ENCODE peak calls at places on chromosome 14, in four cellular contexts. M is GM13976, U is ACHN, I is endodermal cell. Z is an unnamed sample.

GRCh38 chr14:67738740-67739504 is 37.2 kb downstream of the RDH12 start:
- DNase-seq in I (no peak), M (no peak), U (peak), Z (peak)

GRCh38 chr14:22147716-22148115 is 441.3 kb downstream of the DAD1 start:
- DNase-seq in I (no peak), M (no peak), U (peak), Z (no peak)

GRCh38 chr14:100072783-100073346 is 7.6 kb downstream of the EVL start:
- DNase-seq in I (no peak), U (no peak), M (peak), Z (no peak)

GRCh38 chr14:105525861-105526780 is at the start of gene TMEM121:
- DNase-seq in M (no peak), I (peak), U (peak), Z (peak)

GRCh38 chr14:68110989-68111704 is 291.6 kb downstream of the RAD51B start:
- DNase-seq in I (no peak), M (no peak), U (no peak), Z (no peak)

GRCh38 chr14:105059917-105060565 is 5.2 kb downstream of the GPR132 start:
- DNase-seq in U (no peak), M (no peak), I (no peak), Z (no peak)

GRCh38 chr14:58904771-58905170 is 267.0 kb downstream of the DACT1 start:
- DNase-seq in U (no peak), M (no peak), I (no peak), Z (no peak)

GRCh38 chr14:59325906-59326305 is 137.4 kb downstream of the DAAM1 start:
- DNase-seq in U (no peak), I (no peak), M (no peak), Z (no peak)

GRCh38 chr14:96564389-96564788 is 62.2 kb downstream of the PAPOLA start:
- DNase-seq in U (no peak), M (no peak), I (no peak), Z (no peak)

GRCh38 chr14:39266589-39266870 is 32.8 kb downstream of the MIA2 start:
- DNase-seq in U (peak), I (no peak), M (no peak), Z (peak)

GRCh38 chr14:71555654-71556559 is 376.3 kb upstream of the RGS6 start:
- DNase-seq in M (peak), U (peak), I (no peak), Z (no peak)

GRCh38 chr14:68650403-68650994 is 142.4 kb downstream of the ZFP36L1 start:
- DNase-seq in U (no peak), I (peak), M (no peak), Z (no peak)

GRCh38 chr14:83463500-83464098 is 1929.9 kb upstream of the SEL1L start:
- DNase-seq in I (peak), M (peak), U (peak), Z (no peak)

GRCh38 chr14:105169776-105170655 is 1.4 kb upstream of the JAG2 start:
- DNase-seq in I (no peak), M (no peak), U (no peak), Z (no peak)

GRCh38 chr14:75993567-75994041 is 8.0 kb downstream of the IFT43 start:
- DNase-seq in U (peak), I (peak), M (no peak), Z (peak)

GRCh38 chr14:96238676-96239075 is 17.3 kb upstream of the BDKRB1 start:
- DNase-seq in M (no peak), U (no peak), I (no peak), Z (no peak)

GRCh38 chr14:102063808-102064429 is 22.9 kb downstream of the HSP90AA1 start:
- DNase-seq in I (no peak), M (no peak), U (no peak), Z (no peak)

GRCh38 chr14:51859136-51859535 is 1.3 kb upstream of the GNG2 start:
- DNase-seq in U (no peak), I (no peak), M (no peak), Z (no peak)

GRCh38 chr14:95330591-95331370 is 11.1 kb upstream of the CLMN start:
- DNase-seq in U (no peak), M (no peak), I (no peak), Z (no peak)

GRCh38 chr14:81386379-81386778 is 13.7 kb downstream of the STON2 start:
- DNase-seq in I (no peak), M (no peak), U (no peak), Z (no peak)

GRCh38 chr14:34085695-34086094 is 134.8 kb upstream of the EGLN3 start:
- DNase-seq in U (no peak), M (no peak), I (no peak), Z (no peak)

GRCh38 chr14:24982472-24983155 is 67.3 kb downstream of the STXBP6 start:
- DNase-seq in U (no peak), M (no peak), I (no peak), Z (no peak)

GRCh38 chr14:103522649-103523582 is at the start of gene CKB:
- DNase-seq in I (peak), M (peak), U (peak), Z (peak)

GRCh38 chr14:72111921-72112320 is 179.7 kb downstream of the RGS6 start:
- DNase-seq in I (no peak), M (no peak), U (no peak), Z (no peak)

GRCh38 chr14:76040704-76041103 is 55.1 kb downstream of the IFT43 start:
- DNase-seq in U (no peak), M (no peak), I (no peak), Z (no peak)